ENCODE peak calls at places on chromosome 13, in nine cellular contexts. L is endodermal cell; U is ascending aorta; N is fibroblast of mammary gland; I is activated CD8-positive, alpha-beta T cell treated with anti-CD3 and anti-CD28 coated beads for 36 hours; E is Caco-2; R is sigmoid colon; F is breast epithelium; J is CD4-positive, alpha-beta T cell. V is an unnamed sample.

GRCh38 chr13:73718248-73718647 is 416.0 kb downstream of the KLF12 start:
- DNase-seq in N (no peak), R (no peak), U (no peak), E (no peak), I (no peak), L (no peak), F (no peak), J (no peak), V (no peak)

GRCh38 chr13:63408227-63409202 is 1992.9 kb upstream of the PCDH20 start:
- DNase-seq in F (no peak), I (no peak), R (no peak), N (peak; percentile 31), U (no peak), L (no peak), E (no peak), J (no peak), V (no peak)

GRCh38 chr13:52664269-52664668 is 11.6 kb downstream of the SUGT1 start:
- DNase-seq in N (no peak), F (no peak), J (no peak), R (no peak), I (no peak), L (no peak), U (no peak), E (no peak), V (no peak)

GRCh38 chr13:99005609-99006008 is 27.7 kb upstream of the DOCK9 start:
- DNase-seq in E (no peak), F (no peak), U (no peak), J (no peak), I (no peak), L (no peak), R (no peak), N (no peak), V (no peak)

GRCh38 chr13:20412761-20413355 is 112.8 kb downstream of the CRYL1 start:
- DNase-seq in E (no peak), R (no peak), J (no peak), I (peak; percentile 53), U (no peak), L (peak; percentile 73), F (no peak), N (no peak), V (no peak)

GRCh38 chr13:112056739-112057433 is 10.1 kb upstream of the SOX1 start:
- DNase-seq in N (no peak), U (no peak), L (peak; percentile 69), I (no peak), F (no peak), E (no peak), J (no peak), R (no peak), V (peak; percentile 45)

GRCh38 chr13:30159446-30159839 is 147.9 kb downstream of the KATNAL1 start:
- DNase-seq in L (peak; percentile 55), R (peak; percentile 33), E (no peak), I (peak; percentile 81), N (peak; percentile 94), F (no peak), U (no peak), J (no peak), V (peak; percentile 59)

GRCh38 chr13:80168089-80168850 is 172.7 kb downstream of the SPRY2 start:
- DNase-seq in R (no peak), I (no peak), F (no peak), U (no peak), J (no peak), E (no peak), L (no peak), N (peak; percentile 60), V (no peak)

GRCh38 chr13:80113714-80114454 is 227.0 kb downstream of the SPRY2 start:
- DNase-seq in R (no peak), J (no peak), L (no peak), N (no peak), E (no peak), I (no peak), F (no peak), U (no peak), V (no peak)

GRCh38 chr13:38602261-38602660 is 84.6 kb upstream of the FREM2 start:
- DNase-seq in L (no peak), I (no peak), U (no peak), E (no peak), J (no peak), R (no peak), N (peak; percentile 2), F (no peak), V (no peak)

GRCh38 chr13:73450583-73450982 is 391.8 kb downstream of the KLF5 start:
- DNase-seq in N (no peak), U (no peak), I (no peak), R (no peak), J (no peak), E (no peak), L (no peak), F (no peak), V (no peak)

GRCh38 chr13:43388282-43389034 is 365.1 kb downstream of the DNAJC15 start:
- DNase-seq in J (no peak), U (no peak), N (no peak), E (no peak), F (no peak), R (no peak), L (no peak), I (no peak), V (no peak)

GRCh38 chr13:49110122-49110831 is 109.9 kb upstream of the MLNR start:
- DNase-seq in I (peak; percentile 90), U (peak; percentile 33), L (peak; percentile 87), J (peak; percentile 62), E (peak; percentile 88), F (peak; percentile 70), R (peak; percentile 91), N (peak; percentile 93), V (peak; percentile 60)

GRCh38 chr13:95684463-95684862 is 7.5 kb downstream of the DNAJC3 start:
- DNase-seq in E (no peak), F (no peak), L (peak; percentile 56), U (no peak), R (no peak), N (no peak), J (no peak), I (no peak), V (no peak)

GRCh38 chr13:69910800-69911199 is 196.8 kb upstream of the ATXN8OS start:
- DNase-seq in E (no peak), J (no peak), F (no peak), R (no peak), I (no peak), U (no peak), L (no peak), N (no peak), V (no peak)

GRCh38 chr13:69912576-69913074 is 195.0 kb upstream of the ATXN8OS start:
- DNase-seq in E (no peak), R (no peak), I (no peak), J (no peak), U (no peak), L (peak; percentile 55), N (no peak), F (no peak), V (no peak)
- TF ChIP-seq CTCF in E (no peak), R (no peak), I (no peak), J (no peak), U (no peak), L (no peak), N (no peak), F (no peak), V (no peak)

GRCh38 chr13:77815330-77815729 is 103.3 kb downstream of the EDNRB start:
- DNase-seq in E (no peak), L (no peak), F (no peak), N (no peak), U (no peak), R (no peak), I (no peak), J (no peak), V (no peak)

GRCh38 chr13:77811981-77812380 is 106.7 kb downstream of the EDNRB start:
- DNase-seq in F (no peak), I (no peak), U (no peak), E (no peak), L (no peak), J (no peak), R (no peak), N (no peak), V (no peak)

GRCh38 chr13:77810891-77811290 is 107.7 kb downstream of the EDNRB start:
- DNase-seq in L (no peak), E (no peak), U (no peak), F (no peak), J (no peak), N (no peak), R (no peak), I (no peak), V (no peak)

DNA sequence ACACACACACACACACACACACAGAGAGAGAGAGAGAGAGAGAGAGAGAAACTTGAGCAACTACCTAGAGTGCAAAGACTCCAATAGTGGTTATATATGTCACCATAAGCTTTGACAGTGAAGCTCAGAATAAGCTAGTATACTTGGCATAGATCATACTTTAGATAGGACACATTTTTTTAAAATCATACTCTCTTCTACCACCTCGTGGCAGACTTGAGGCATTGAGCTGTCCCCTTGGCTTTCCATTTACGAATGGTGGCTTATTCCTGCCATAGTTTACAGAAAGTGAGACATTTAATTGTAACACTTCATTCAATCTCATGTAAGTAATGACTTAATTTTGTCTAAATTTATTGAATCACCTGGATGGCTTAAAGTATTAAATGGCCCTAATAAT is 108.2 kb downstream of the EDNRB start:
- DNase-seq in J (no peak), E (no peak), R (no peak), F (no peak), I (no peak), N (peak; percentile 62), L (no peak), U (no peak), V (peak; percentile 21)
- TF ChIP-seq CTCF in J (no peak), E (peak; percentile 4), R (no peak), F (peak; percentile 25), I (no peak), N (peak; percentile 51), L (peak; percentile 64), U (no peak), V (peak; percentile 21)

DNA sequence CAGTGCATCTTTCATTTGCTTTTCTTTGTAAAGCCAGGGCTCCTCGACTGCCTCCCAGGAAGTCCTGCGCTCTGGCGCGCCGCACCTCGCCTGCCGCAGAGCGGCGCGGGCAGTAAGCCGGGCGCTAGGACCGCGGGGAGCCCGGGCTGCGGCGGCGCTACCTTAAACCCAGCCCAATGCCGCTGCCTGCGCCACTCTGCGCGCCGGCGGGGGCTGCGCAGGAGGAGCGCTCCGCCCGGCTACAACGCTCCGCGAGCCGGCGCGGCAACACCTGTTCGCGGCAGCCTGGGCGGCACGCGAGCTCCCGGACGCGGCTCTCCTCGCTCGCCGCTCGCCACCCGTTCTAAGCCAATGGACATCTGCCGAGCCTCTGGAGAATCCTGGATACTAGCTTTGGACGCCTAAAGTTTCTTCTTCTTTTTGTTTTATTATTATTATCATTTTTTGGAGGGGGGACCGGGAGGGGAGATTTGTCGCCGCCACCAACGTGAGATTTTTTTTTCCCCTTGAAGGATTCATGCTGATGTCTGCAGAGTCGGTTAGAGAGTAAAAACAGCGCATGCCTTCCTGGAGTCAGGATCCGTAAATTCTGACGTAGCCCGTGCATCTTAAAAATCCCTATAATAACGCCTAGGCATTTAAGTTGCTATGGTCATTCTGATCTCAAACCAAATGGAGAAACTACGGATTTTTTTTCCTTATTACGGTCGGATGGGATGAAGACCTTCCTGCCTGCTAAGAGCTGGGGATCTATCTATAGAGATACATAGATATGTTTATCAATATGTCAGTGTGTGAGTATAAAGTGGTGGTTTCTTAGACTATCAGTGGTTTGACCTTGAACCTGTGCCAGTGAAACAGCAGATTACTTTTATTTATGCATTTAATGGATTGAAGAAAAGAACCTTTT is at the start of gene FGF9:
- DNase-seq in L (peak; percentile 92), N (peak; percentile 60), R (peak; percentile 76), E (peak; percentile 76), J (peak; percentile 80), F (peak; percentile 26), I (peak; percentile 78), U (no peak), V (peak; percentile 94)
- TF ChIP-seq CTCF in L (peak; percentile 28), N (no peak), R (no peak), E (no peak), J (no peak), F (no peak), I (no peak), U (no peak), V (no peak)

GRCh38 chr13:78131811-78132210 is 213.2 kb upstream of the EDNRB start:
- DNase-seq in E (no peak), U (no peak), N (peak; percentile 22), F (no peak), I (no peak), J (no peak), L (no peak), R (no peak), V (no peak)
- TF ChIP-seq CTCF in E (peak; percentile 15), U (no peak), N (peak; percentile 48), F (no peak), I (no peak), J (peak; percentile 3), L (peak; percentile 61), R (no peak), V (peak; percentile 20)

V was measured in GM20000.